ENCODE peak calls at places on chromosomes 1 and 21, in four cellular contexts. One of them, this sample, is unnamed.
A peak's percentile ranks its signal among the peaks of the same experiment; 100 is the strongest.

GRCh38 chr1:15714438-15715136 is 21.5 kb upstream of the SLC25A34 start:
- DNase-seq in stimulated activated CD4-positive, alpha-beta T cell treated with anti-CD3 and anti-CD28 coated beads, Interleukin-15, amount 100 ng/mL, for 1 hour: no peak
- DNase-seq in activated T-helper 1 cell treated with anti-CD3 and anti-CD28 coated beads, Interleukin-2, amount 50 U/mL, for 16 hours: no peak
- DNase-seq in AG09319: peak; percentile 7
- DNase-seq in this sample: no peak

GRCh38 chr1:40539338-40539737 is 7.9 kb downstream of the ZNF684 start:
- DNase-seq in stimulated activated CD4-positive, alpha-beta T cell treated with anti-CD3 and anti-CD28 coated beads, Interleukin-15, amount 100 ng/mL, for 1 hour: no peak
- DNase-seq in activated T-helper 1 cell treated with anti-CD3 and anti-CD28 coated beads, Interleukin-2, amount 50 U/mL, for 16 hours: no peak
- DNase-seq in AG09319: no peak
- DNase-seq in this sample: no peak

GRCh38 chr21:28317177-28317950 is 675.3 kb downstream of the LTN1 start:
- DNase-seq in stimulated activated CD4-positive, alpha-beta T cell treated with anti-CD3 and anti-CD28 coated beads, Interleukin-15, amount 100 ng/mL, for 1 hour: no peak
- DNase-seq in activated T-helper 1 cell treated with anti-CD3 and anti-CD28 coated beads, Interleukin-2, amount 50 U/mL, for 16 hours: no peak
- DNase-seq in AG09319: no peak
- DNase-seq in this sample: no peak

GRCh38 chr1:209651148-209651547 is 1.1 kb downstream of the LAMB3 start:
- DNase-seq in stimulated activated CD4-positive, alpha-beta T cell treated with anti-CD3 and anti-CD28 coated beads, Interleukin-15, amount 100 ng/mL, for 1 hour: peak; percentile 21
- DNase-seq in activated T-helper 1 cell treated with anti-CD3 and anti-CD28 coated beads, Interleukin-2, amount 50 U/mL, for 16 hours: peak; percentile 38
- DNase-seq in AG09319: no peak
- DNase-seq in this sample: peak; percentile 36

GRCh38 chr1:161258439-161259386 is at the start of gene PCP4L1:
- DNase-seq in stimulated activated CD4-positive, alpha-beta T cell treated with anti-CD3 and anti-CD28 coated beads, Interleukin-15, amount 100 ng/mL, for 1 hour: peak; percentile 18
- DNase-seq in activated T-helper 1 cell treated with anti-CD3 and anti-CD28 coated beads, Interleukin-2, amount 50 U/mL, for 16 hours: peak; percentile 5
- DNase-seq in AG09319: no peak
- DNase-seq in this sample: no peak

GRCh38 chr1:113987259-113987658 is 8.0 kb downstream of the OLFML3 start:
- DNase-seq in stimulated activated CD4-positive, alpha-beta T cell treated with anti-CD3 and anti-CD28 coated beads, Interleukin-15, amount 100 ng/mL, for 1 hour: no peak
- DNase-seq in activated T-helper 1 cell treated with anti-CD3 and anti-CD28 coated beads, Interleukin-2, amount 50 U/mL, for 16 hours: no peak
- DNase-seq in AG09319: no peak
- DNase-seq in this sample: no peak

GRCh38 chr1:87959236-87959635 is 630.6 kb downstream of the LMO4 start:
- DNase-seq in stimulated activated CD4-positive, alpha-beta T cell treated with anti-CD3 and anti-CD28 coated beads, Interleukin-15, amount 100 ng/mL, for 1 hour: no peak
- DNase-seq in activated T-helper 1 cell treated with anti-CD3 and anti-CD28 coated beads, Interleukin-2, amount 50 U/mL, for 16 hours: no peak
- DNase-seq in AG09319: no peak
- DNase-seq in this sample: no peak

GRCh38 chr1:21334214-21335087 is 44.2 kb upstream of the ECE1 start:
- DNase-seq in stimulated activated CD4-positive, alpha-beta T cell treated with anti-CD3 and anti-CD28 coated beads, Interleukin-15, amount 100 ng/mL, for 1 hour: peak; percentile 35
- DNase-seq in activated T-helper 1 cell treated with anti-CD3 and anti-CD28 coated beads, Interleukin-2, amount 50 U/mL, for 16 hours: peak; percentile 62
- DNase-seq in AG09319: peak; percentile 63
- DNase-seq in this sample: peak; percentile 30

GRCh38 chr1:147504801-147505303 is 36.4 kb upstream of the BCL9 start:
- DNase-seq in stimulated activated CD4-positive, alpha-beta T cell treated with anti-CD3 and anti-CD28 coated beads, Interleukin-15, amount 100 ng/mL, for 1 hour: no peak
- DNase-seq in activated T-helper 1 cell treated with anti-CD3 and anti-CD28 coated beads, Interleukin-2, amount 50 U/mL, for 16 hours: no peak
- DNase-seq in AG09319: no peak
- DNase-seq in this sample: no peak

GRCh38 chr1:119617751-119618691 is 30.0 kb downstream of the ZNF697 start:
- DNase-seq in stimulated activated CD4-positive, alpha-beta T cell treated with anti-CD3 and anti-CD28 coated beads, Interleukin-15, amount 100 ng/mL, for 1 hour: no peak
- DNase-seq in activated T-helper 1 cell treated with anti-CD3 and anti-CD28 coated beads, Interleukin-2, amount 50 U/mL, for 16 hours: no peak
- DNase-seq in AG09319: no peak
- DNase-seq in this sample: no peak

GRCh38 chr1:67590329-67590728 is 94.7 kb upstream of the GADD45A start:
- DNase-seq in stimulated activated CD4-positive, alpha-beta T cell treated with anti-CD3 and anti-CD28 coated beads, Interleukin-15, amount 100 ng/mL, for 1 hour: no peak
- DNase-seq in activated T-helper 1 cell treated with anti-CD3 and anti-CD28 coated beads, Interleukin-2, amount 50 U/mL, for 16 hours: no peak
- DNase-seq in AG09319: no peak
- DNase-seq in this sample: no peak

GRCh38 chr1:215793210-215793609 is 226.1 kb downstream of the KCTD3 start:
- DNase-seq in stimulated activated CD4-positive, alpha-beta T cell treated with anti-CD3 and anti-CD28 coated beads, Interleukin-15, amount 100 ng/mL, for 1 hour: no peak
- DNase-seq in activated T-helper 1 cell treated with anti-CD3 and anti-CD28 coated beads, Interleukin-2, amount 50 U/mL, for 16 hours: no peak
- DNase-seq in AG09319: peak; percentile 42
- DNase-seq in this sample: no peak

GRCh38 chr1:91844862-91845528 is 41.0 kb downstream of the TGFBR3 start:
- DNase-seq in stimulated activated CD4-positive, alpha-beta T cell treated with anti-CD3 and anti-CD28 coated beads, Interleukin-15, amount 100 ng/mL, for 1 hour: no peak
- DNase-seq in activated T-helper 1 cell treated with anti-CD3 and anti-CD28 coated beads, Interleukin-2, amount 50 U/mL, for 16 hours: no peak
- DNase-seq in AG09319: peak; percentile 91
- DNase-seq in this sample: no peak

GRCh38 chr1:56345826-56346225 is 233.5 kb downstream of the PLPP3 start:
- DNase-seq in stimulated activated CD4-positive, alpha-beta T cell treated with anti-CD3 and anti-CD28 coated beads, Interleukin-15, amount 100 ng/mL, for 1 hour: no peak
- DNase-seq in activated T-helper 1 cell treated with anti-CD3 and anti-CD28 coated beads, Interleukin-2, amount 50 U/mL, for 16 hours: no peak
- DNase-seq in AG09319: no peak
- DNase-seq in this sample: no peak

GRCh38 chr1:34845131-34845901 is 14.2 kb downstream of the SMIM12 start:
- DNase-seq in stimulated activated CD4-positive, alpha-beta T cell treated with anti-CD3 and anti-CD28 coated beads, Interleukin-15, amount 100 ng/mL, for 1 hour: no peak
- DNase-seq in activated T-helper 1 cell treated with anti-CD3 and anti-CD28 coated beads, Interleukin-2, amount 50 U/mL, for 16 hours: no peak
- DNase-seq in AG09319: no peak
- DNase-seq in this sample: no peak

GRCh38 chr21:30189763-30190162 is 23.2 kb upstream of the CLDN17 start:
- DNase-seq in stimulated activated CD4-positive, alpha-beta T cell treated with anti-CD3 and anti-CD28 coated beads, Interleukin-15, amount 100 ng/mL, for 1 hour: no peak
- DNase-seq in activated T-helper 1 cell treated with anti-CD3 and anti-CD28 coated beads, Interleukin-2, amount 50 U/mL, for 16 hours: no peak
- DNase-seq in AG09319: no peak
- DNase-seq in this sample: no peak

GRCh38 chr21:43981871-43982210 is 30.3 kb upstream of the TRAPPC10 start:
- DNase-seq in stimulated activated CD4-positive, alpha-beta T cell treated with anti-CD3 and anti-CD28 coated beads, Interleukin-15, amount 100 ng/mL, for 1 hour: no peak
- DNase-seq in activated T-helper 1 cell treated with anti-CD3 and anti-CD28 coated beads, Interleukin-2, amount 50 U/mL, for 16 hours: no peak
- DNase-seq in AG09319: no peak
- DNase-seq in this sample: no peak

GRCh38 chr1:147717051-147717705 is 43.2 kb downstream of the GJA5 start:
- DNase-seq in stimulated activated CD4-positive, alpha-beta T cell treated with anti-CD3 and anti-CD28 coated beads, Interleukin-15, amount 100 ng/mL, for 1 hour: no peak
- DNase-seq in activated T-helper 1 cell treated with anti-CD3 and anti-CD28 coated beads, Interleukin-2, amount 50 U/mL, for 16 hours: no peak
- DNase-seq in AG09319: no peak
- DNase-seq in this sample: no peak

GRCh38 chr21:42338730-42339715 is 11.8 kb downstream of the TFF2 start:
- DNase-seq in stimulated activated CD4-positive, alpha-beta T cell treated with anti-CD3 and anti-CD28 coated beads, Interleukin-15, amount 100 ng/mL, for 1 hour: no peak
- DNase-seq in activated T-helper 1 cell treated with anti-CD3 and anti-CD28 coated beads, Interleukin-2, amount 50 U/mL, for 16 hours: no peak
- DNase-seq in AG09319: no peak
- DNase-seq in this sample: no peak

GRCh38 chr1:151847867-151848596 is 5.5 kb downstream of the THEM5 start:
- DNase-seq in stimulated activated CD4-positive, alpha-beta T cell treated with anti-CD3 and anti-CD28 coated beads, Interleukin-15, amount 100 ng/mL, for 1 hour: no peak
- DNase-seq in activated T-helper 1 cell treated with anti-CD3 and anti-CD28 coated beads, Interleukin-2, amount 50 U/mL, for 16 hours: no peak
- DNase-seq in AG09319: no peak
- DNase-seq in this sample: no peak

GRCh38 chr1:96703186-96703585 is 18.4 kb upstream of the PTBP2 start:
- DNase-seq in stimulated activated CD4-positive, alpha-beta T cell treated with anti-CD3 and anti-CD28 coated beads, Interleukin-15, amount 100 ng/mL, for 1 hour: no peak
- DNase-seq in activated T-helper 1 cell treated with anti-CD3 and anti-CD28 coated beads, Interleukin-2, amount 50 U/mL, for 16 hours: no peak
- DNase-seq in AG09319: no peak
- DNase-seq in this sample: no peak

GRCh38 chr1:116877369-116877768 is 32.3 kb upstream of the PTGFRN start:
- DNase-seq in stimulated activated CD4-positive, alpha-beta T cell treated with anti-CD3 and anti-CD28 coated beads, Interleukin-15, amount 100 ng/mL, for 1 hour: no peak
- DNase-seq in activated T-helper 1 cell treated with anti-CD3 and anti-CD28 coated beads, Interleukin-2, amount 50 U/mL, for 16 hours: no peak
- DNase-seq in AG09319: no peak
- DNase-seq in this sample: no peak

GRCh38 chr1:246947255-246947654 is 15.5 kb upstream of the AHCTF1 start:
- DNase-seq in stimulated activated CD4-positive, alpha-beta T cell treated with anti-CD3 and anti-CD28 coated beads, Interleukin-15, amount 100 ng/mL, for 1 hour: no peak
- DNase-seq in activated T-helper 1 cell treated with anti-CD3 and anti-CD28 coated beads, Interleukin-2, amount 50 U/mL, for 16 hours: no peak
- DNase-seq in AG09319: no peak
- DNase-seq in this sample: no peak

GRCh38 chr1:221637641-221638041 is 104.2 kb downstream of the DUSP10 start:
- DNase-seq in stimulated activated CD4-positive, alpha-beta T cell treated with anti-CD3 and anti-CD28 coated beads, Interleukin-15, amount 100 ng/mL, for 1 hour: no peak
- DNase-seq in activated T-helper 1 cell treated with anti-CD3 and anti-CD28 coated beads, Interleukin-2, amount 50 U/mL, for 16 hours: no peak
- DNase-seq in AG09319: no peak
- DNase-seq in this sample: no peak

GRCh38 chr1:4006676-4007374 is 106.8 kb upstream of the C1orf174 start:
- DNase-seq in stimulated activated CD4-positive, alpha-beta T cell treated with anti-CD3 and anti-CD28 coated beads, Interleukin-15, amount 100 ng/mL, for 1 hour: no peak
- DNase-seq in activated T-helper 1 cell treated with anti-CD3 and anti-CD28 coated beads, Interleukin-2, amount 50 U/mL, for 16 hours: no peak
- DNase-seq in AG09319: no peak
- DNase-seq in this sample: no peak

GRCh38 chr1:59498640-59499039 is 201.7 kb downstream of the FGGY start:
- DNase-seq in stimulated activated CD4-positive, alpha-beta T cell treated with anti-CD3 and anti-CD28 coated beads, Interleukin-15, amount 100 ng/mL, for 1 hour: no peak
- DNase-seq in activated T-helper 1 cell treated with anti-CD3 and anti-CD28 coated beads, Interleukin-2, amount 50 U/mL, for 16 hours: no peak
- DNase-seq in AG09319: no peak
- DNase-seq in this sample: no peak

GRCh38 chr1:12188115-12188514 is 21.3 kb downstream of the TNFRSF1B start:
- DNase-seq in stimulated activated CD4-positive, alpha-beta T cell treated with anti-CD3 and anti-CD28 coated beads, Interleukin-15, amount 100 ng/mL, for 1 hour: no peak
- DNase-seq in activated T-helper 1 cell treated with anti-CD3 and anti-CD28 coated beads, Interleukin-2, amount 50 U/mL, for 16 hours: no peak
- DNase-seq in AG09319: no peak
- DNase-seq in this sample: no peak

GRCh38 chr1:113123737-113124136 is 50.7 kb downstream of the LRIG2 start:
- DNase-seq in stimulated activated CD4-positive, alpha-beta T cell treated with anti-CD3 and anti-CD28 coated beads, Interleukin-15, amount 100 ng/mL, for 1 hour: no peak
- DNase-seq in activated T-helper 1 cell treated with anti-CD3 and anti-CD28 coated beads, Interleukin-2, amount 50 U/mL, for 16 hours: no peak
- DNase-seq in AG09319: no peak
- DNase-seq in this sample: no peak

GRCh38 chr1:36142121-36142520 is 7.2 kb downstream of the TRAPPC3 start:
- DNase-seq in stimulated activated CD4-positive, alpha-beta T cell treated with anti-CD3 and anti-CD28 coated beads, Interleukin-15, amount 100 ng/mL, for 1 hour: no peak
- DNase-seq in activated T-helper 1 cell treated with anti-CD3 and anti-CD28 coated beads, Interleukin-2, amount 50 U/mL, for 16 hours: no peak
- DNase-seq in AG09319: no peak
- DNase-seq in this sample: no peak

GRCh38 chr1:151935154-151935553 is 25.8 kb upstream of the THEM4 start:
- DNase-seq in stimulated activated CD4-positive, alpha-beta T cell treated with anti-CD3 and anti-CD28 coated beads, Interleukin-15, amount 100 ng/mL, for 1 hour: no peak
- DNase-seq in activated T-helper 1 cell treated with anti-CD3 and anti-CD28 coated beads, Interleukin-2, amount 50 U/mL, for 16 hours: no peak
- DNase-seq in AG09319: no peak
- DNase-seq in this sample: no peak

GRCh38 chr1:201766117-201766863 is 62.7 kb upstream of the IPO9 start:
- DNase-seq in stimulated activated CD4-positive, alpha-beta T cell treated with anti-CD3 and anti-CD28 coated beads, Interleukin-15, amount 100 ng/mL, for 1 hour: no peak
- DNase-seq in activated T-helper 1 cell treated with anti-CD3 and anti-CD28 coated beads, Interleukin-2, amount 50 U/mL, for 16 hours: no peak
- DNase-seq in AG09319: peak; percentile 89
- DNase-seq in this sample: peak; percentile 84

GRCh38 chr1:58785424-58786058 is 1.7 kb upstream of the JUN start:
- DNase-seq in stimulated activated CD4-positive, alpha-beta T cell treated with anti-CD3 and anti-CD28 coated beads, Interleukin-15, amount 100 ng/mL, for 1 hour: peak; percentile 8
- DNase-seq in activated T-helper 1 cell treated with anti-CD3 and anti-CD28 coated beads, Interleukin-2, amount 50 U/mL, for 16 hours: peak; percentile 9
- DNase-seq in AG09319: no peak
- DNase-seq in this sample: no peak